ENCODE peak calls at places on chromosomes 1 and 21, in four cellular contexts. One of them, this sample, is unnamed.

GRCh38 chr1:201649776-201650607 is 111.1 kb downstream of the NAV1 start:
- DNase-seq in GM12878: no peak
- DNase-seq in K562: peak; percentile 88
- DNase-seq in HepG2: no peak
- DNase-seq in this sample: no peak

GRCh38 chr1:206002160-206002559 is 1.0 kb downstream of the RAB7B start:
- DNase-seq in GM12878: no peak
- DNase-seq in K562: no peak
- DNase-seq in HepG2: no peak
- DNase-seq in this sample: no peak

GRCh38 chr1:205324781-205325180 is 3.2 kb upstream of the NUAK2 start:
- DNase-seq in GM12878: no peak
- DNase-seq in K562: no peak
- DNase-seq in HepG2: no peak
- DNase-seq in this sample: no peak

GRCh38 chr1:35725591-35725990 is 6.9 kb upstream of the C1orf216 start:
- DNase-seq in GM12878: no peak
- DNase-seq in K562: no peak
- DNase-seq in HepG2: no peak
- DNase-seq in this sample: no peak

GRCh38 chr1:232474821-232475220 is 155.1 kb downstream of the SIPA1L2 start:
- DNase-seq in GM12878: no peak
- DNase-seq in K562: no peak
- DNase-seq in HepG2: no peak
- DNase-seq in this sample: no peak

GRCh38 chr1:15803380-15803779 is 4.1 kb downstream of the UQCRHL start:
- DNase-seq in GM12878: no peak
- DNase-seq in K562: peak; percentile 37
- DNase-seq in HepG2: peak; percentile 48
- DNase-seq in this sample: peak; percentile 39

GRCh38 chr1:230327892-230328284 is 98.2 kb downstream of the PGBD5 start:
- DNase-seq in GM12878: peak; percentile 5
- DNase-seq in K562: no peak
- DNase-seq in HepG2: no peak
- DNase-seq in this sample: no peak

GRCh38 chr1:224456637-224456953 is 22.0 kb upstream of the WDR26 start:
- DNase-seq in GM12878: no peak
- DNase-seq in K562: no peak
- DNase-seq in HepG2: no peak
- DNase-seq in this sample: no peak

GRCh38 chr1:101174722-101175121 is 62.1 kb upstream of the S1PR1 start:
- DNase-seq in GM12878: no peak
- DNase-seq in K562: no peak
- DNase-seq in HepG2: no peak
- DNase-seq in this sample: no peak

GRCh38 chr1:230123280-230124186 is 56.5 kb downstream of the GALNT2 start:
- DNase-seq in GM12878: peak; percentile 97
- DNase-seq in K562: no peak
- DNase-seq in HepG2: peak; percentile 35
- DNase-seq in this sample: no peak

GRCh38 chr1:226643167-226643566 is 94.6 kb downstream of the STUM start:
- DNase-seq in GM12878: peak; percentile 33
- DNase-seq in K562: peak; percentile 79
- DNase-seq in HepG2: no peak
- DNase-seq in this sample: no peak

GRCh38 chr21:15063821-15064575 is 802 bp downstream of the NRIP1 start:
- DNase-seq in GM12878: no peak
- DNase-seq in K562: peak; percentile 49
- DNase-seq in HepG2: no peak
- DNase-seq in this sample: peak; percentile 34

GRCh38 chr1:236978740-236979139 is 25.5 kb downstream of the MT1HL1 start:
- DNase-seq in GM12878: no peak
- DNase-seq in K562: no peak
- DNase-seq in HepG2: no peak
- DNase-seq in this sample: no peak

GRCh38 chr1:167629681-167630567 is at the start of gene RCSD1:
- DNase-seq in GM12878: no peak
- DNase-seq in K562: peak; percentile 88
- DNase-seq in HepG2: no peak
- DNase-seq in this sample: no peak

GRCh38 chr21:42527127-42527488 is 13.5 kb downstream of the SLC37A1 start:
- DNase-seq in GM12878: no peak
- DNase-seq in K562: no peak
- DNase-seq in HepG2: no peak
- DNase-seq in this sample: no peak

GRCh38 chr1:242747233-242747632 is 222.7 kb upstream of the PLD5 start:
- DNase-seq in GM12878: no peak
- DNase-seq in K562: no peak
- DNase-seq in HepG2: no peak
- DNase-seq in this sample: no peak

GRCh38 chr1:36124404-36125128 is 456 bp downstream of the COL8A2 start:
- DNase-seq in GM12878: no peak
- DNase-seq in K562: no peak
- DNase-seq in HepG2: no peak
- DNase-seq in this sample: no peak

GRCh38 chr1:172279951-172280350 is 140.5 kb upstream of the C1orf105 start:
- DNase-seq in GM12878: no peak
- DNase-seq in K562: no peak
- DNase-seq in HepG2: no peak
- DNase-seq in this sample: no peak

GRCh38 chr1:22104865-22105437 is 37.9 kb downstream of the WNT4 start:
- DNase-seq in GM12878: no peak
- DNase-seq in K562: no peak
- DNase-seq in HepG2: no peak
- DNase-seq in this sample: no peak

GRCh38 chr1:118960026-118960561 is 28.0 kb downstream of the TBX15 start:
- DNase-seq in GM12878: peak; percentile 46
- DNase-seq in K562: no peak
- DNase-seq in HepG2: no peak
- DNase-seq in this sample: no peak

GRCh38 chr1:204104331-204105222 is 31.7 kb downstream of the SOX13 start:
- DNase-seq in GM12878: no peak
- DNase-seq in K562: no peak
- DNase-seq in HepG2: no peak
- DNase-seq in this sample: no peak

GRCh38 chr1:43366179-43366578 is 1.6 kb downstream of the ELOVL1 start:
- DNase-seq in GM12878: no peak
- DNase-seq in K562: peak; percentile 50
- DNase-seq in HepG2: no peak
- DNase-seq in this sample: no peak

DNA sequence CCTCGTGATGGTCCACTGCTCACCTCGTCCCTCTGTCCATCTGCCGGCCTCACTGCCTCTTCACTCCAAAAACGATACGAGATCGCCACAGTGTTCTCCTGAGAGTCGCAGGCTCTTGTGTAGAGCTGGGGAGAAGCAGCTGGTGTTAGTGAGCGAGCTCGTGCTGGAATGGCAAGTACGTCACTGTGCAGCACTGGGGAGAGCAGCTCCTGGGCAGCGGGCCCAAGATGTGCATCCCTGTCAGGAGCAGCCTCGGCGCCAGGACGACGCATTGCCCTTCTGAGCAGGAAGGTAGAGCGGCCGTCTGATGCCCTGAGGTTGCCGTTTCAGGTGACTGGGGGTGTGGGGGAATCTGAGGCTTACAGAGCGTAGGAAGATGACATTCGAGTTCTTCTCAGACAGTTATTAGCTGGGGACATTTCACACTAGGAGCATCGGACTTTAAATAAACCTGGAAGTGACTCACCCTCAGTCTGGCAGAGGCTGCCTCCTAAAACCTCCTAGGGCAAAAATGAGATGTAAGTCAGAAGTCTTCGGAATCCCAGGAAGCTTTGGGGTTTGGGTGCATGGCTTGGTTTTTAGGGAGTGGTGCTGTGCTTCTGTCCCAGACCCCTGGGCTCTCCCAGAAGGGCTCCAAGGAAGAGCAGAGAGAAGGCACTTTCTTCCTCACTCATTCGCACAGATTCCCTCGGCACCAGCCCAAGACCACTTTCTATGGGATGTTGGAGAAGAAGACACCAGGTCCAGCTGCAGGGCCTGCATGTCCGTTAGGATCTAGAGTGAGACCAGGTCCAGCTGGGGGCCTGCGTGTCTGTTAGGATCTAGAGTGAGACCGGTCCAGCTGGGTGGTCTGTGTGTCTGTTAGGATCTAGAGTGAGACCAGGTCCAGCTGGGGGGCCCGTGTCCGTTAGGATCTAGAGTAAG is 31.2 kb upstream of the PCBP3 start:
- DNase-seq in GM12878: no peak
- DNase-seq in K562: no peak
- DNase-seq in HepG2: no peak
- DNase-seq in this sample: no peak
- TF ChIP-seq FOXK2 in GM12878: no peak
- TF ChIP-seq FOXK2 in K562: no peak
- TF ChIP-seq FOXK2 in HepG2: no peak
- TF ChIP-seq FOXK2 in this sample: no peak

GRCh38 chr1:41345434-41346075 is 15.7 kb upstream of the FOXO6 start:
- DNase-seq in GM12878: no peak
- DNase-seq in K562: no peak
- DNase-seq in HepG2: no peak
- DNase-seq in this sample: no peak

GRCh38 chr1:41350055-41350378 is 11.2 kb upstream of the FOXO6 start:
- DNase-seq in GM12878: no peak
- DNase-seq in K562: no peak
- DNase-seq in HepG2: no peak
- DNase-seq in this sample: no peak

GRCh38 chr1:41349361-41350054 is 11.7 kb upstream of the FOXO6 start:
- DNase-seq in GM12878: no peak
- DNase-seq in K562: no peak
- DNase-seq in HepG2: no peak
- DNase-seq in this sample: no peak

GRCh38 chr1:41348394-41348793 is 12.8 kb upstream of the FOXO6 start:
- DNase-seq in GM12878: no peak
- DNase-seq in K562: no peak
- DNase-seq in HepG2: no peak
- DNase-seq in this sample: no peak

DNA sequence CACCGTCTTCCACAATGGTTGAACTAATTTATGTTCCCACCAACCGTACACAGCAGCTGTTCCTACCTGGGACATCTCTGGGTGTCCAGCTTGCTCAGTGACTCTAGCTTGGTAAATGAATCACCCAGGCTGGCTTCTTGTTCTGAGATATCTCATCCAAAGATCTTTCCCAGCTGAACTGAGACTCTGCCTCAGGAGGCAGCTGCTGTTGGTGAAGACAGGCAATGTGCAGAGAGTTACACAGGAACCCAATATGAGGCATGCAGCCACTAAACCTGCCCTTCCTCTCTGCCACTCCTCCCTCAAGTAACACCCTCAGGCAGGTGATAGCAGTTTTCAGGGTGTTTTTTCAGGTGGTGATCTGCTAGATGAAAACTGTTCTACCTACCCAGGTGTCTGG is 14.0 kb upstream of the FOXO6 start:
- DNase-seq in GM12878: no peak
- DNase-seq in K562: no peak
- DNase-seq in HepG2: no peak
- DNase-seq in this sample: no peak
- TF ChIP-seq FOXK2 in GM12878: no peak
- TF ChIP-seq FOXK2 in K562: no peak
- TF ChIP-seq FOXK2 in HepG2: no peak
- TF ChIP-seq FOXK2 in this sample: no peak

GRCh38 chr21:45992311-45993209 is 11.0 kb downstream of the COL6A1 start:
- DNase-seq in GM12878: no peak
- DNase-seq in K562: no peak
- DNase-seq in HepG2: no peak
- DNase-seq in this sample: no peak
- TF ChIP-seq FOXK2 in GM12878: no peak
- TF ChIP-seq FOXK2 in K562: no peak
- TF ChIP-seq FOXK2 in HepG2: no peak
- TF ChIP-seq FOXK2 in this sample: no peak

GRCh38 chr1:156540955-156541354 is 31.4 kb downstream of the IQGAP3 start:
- DNase-seq in GM12878: no peak
- DNase-seq in K562: no peak
- DNase-seq in HepG2: no peak
- DNase-seq in this sample: no peak
- TF ChIP-seq FOXK2 in GM12878: no peak
- TF ChIP-seq FOXK2 in K562: no peak
- TF ChIP-seq FOXK2 in HepG2: no peak
- TF ChIP-seq FOXK2 in this sample: no peak

GRCh38 chr1:85319931-85320330 is 43.5 kb upstream of the BCL10 start:
- DNase-seq in GM12878: no peak
- DNase-seq in K562: no peak
- DNase-seq in HepG2: no peak
- DNase-seq in this sample: no peak

GRCh38 chr1:85319488-85319887 is 43.1 kb upstream of the BCL10 start:
- DNase-seq in GM12878: no peak
- DNase-seq in K562: no peak
- DNase-seq in HepG2: no peak
- DNase-seq in this sample: no peak

GRCh38 chr1:85322655-85323054 is 46.2 kb upstream of the BCL10 start:
- DNase-seq in GM12878: no peak
- DNase-seq in K562: no peak
- DNase-seq in HepG2: no peak
- DNase-seq in this sample: no peak

GRCh38 chr1:85321237-85321964 is 45.0 kb upstream of the BCL10 start:
- DNase-seq in GM12878: no peak
- DNase-seq in K562: no peak
- DNase-seq in HepG2: no peak
- DNase-seq in this sample: no peak

GRCh38 chr1:85320371-85321131 is 44.1 kb upstream of the BCL10 start:
- DNase-seq in GM12878: no peak
- DNase-seq in K562: no peak
- DNase-seq in HepG2: no peak
- DNase-seq in this sample: no peak
- TF ChIP-seq FOXK2 in GM12878: no peak
- TF ChIP-seq FOXK2 in K562: no peak
- TF ChIP-seq FOXK2 in HepG2: no peak
- TF ChIP-seq FOXK2 in this sample: no peak

GRCh38 chr1:19079983-19080472 is 123.6 kb upstream of the IFFO2 start:
- DNase-seq in GM12878: no peak
- DNase-seq in K562: no peak
- DNase-seq in HepG2: peak; percentile 62
- DNase-seq in this sample: no peak
- TF ChIP-seq FOXK2 in GM12878: no peak
- TF ChIP-seq FOXK2 in K562: no peak
- TF ChIP-seq FOXK2 in HepG2: no peak
- TF ChIP-seq FOXK2 in this sample: no peak

DNA sequence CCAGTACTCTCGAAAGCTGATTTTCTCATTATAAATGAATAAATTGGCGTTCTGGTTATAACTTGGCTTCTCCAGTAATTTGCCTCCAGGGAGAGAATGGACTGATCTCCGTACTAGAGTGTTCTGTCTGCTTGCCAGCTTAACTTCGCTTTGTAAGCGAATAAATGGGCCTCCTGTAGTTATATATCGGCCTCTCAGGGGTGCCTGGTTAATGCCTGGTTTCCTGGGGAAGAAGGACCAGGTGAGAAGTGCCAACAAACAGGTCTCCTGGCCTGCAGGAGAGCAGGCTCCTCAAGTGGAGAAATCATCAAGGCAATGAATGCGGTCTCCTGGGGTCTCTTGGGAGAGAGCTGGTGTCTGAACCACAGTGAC is 107.4 kb upstream of the SERBP1 start:
- DNase-seq in GM12878: no peak
- DNase-seq in K562: no peak
- DNase-seq in HepG2: no peak
- DNase-seq in this sample: no peak
- TF ChIP-seq FOXK2 in GM12878: no peak
- TF ChIP-seq FOXK2 in K562: no peak
- TF ChIP-seq FOXK2 in HepG2: no peak
- TF ChIP-seq FOXK2 in this sample: no peak

GRCh38 chr1:39387452-39387851 is 104.0 kb upstream of the BMP8A start:
- DNase-seq in GM12878: no peak
- DNase-seq in K562: peak; percentile 53
- DNase-seq in HepG2: peak; percentile 84
- DNase-seq in this sample: peak; percentile 22
- TF ChIP-seq FOXK2 in GM12878: no peak
- TF ChIP-seq FOXK2 in K562: no peak
- TF ChIP-seq FOXK2 in HepG2: no peak
- TF ChIP-seq FOXK2 in this sample: no peak